ENCODE peak calls at places on chromosomes 3 and 15, in six cellular contexts. R is NCI-H1092 treated with DMSO at 0.1 percent for 48 hours, B is AG04450, Y is endothelial cell, C is CMK, H is NCI-H1417. T is an unnamed sample.

GRCh38 chr15:47504624-47505256 is 212.6 kb upstream of the SEMA6D start:
- DNase-seq in C (no peak), B (no peak), R (no peak), H (no peak), Y (no peak), T (no peak)

GRCh38 chr3:169772530-169772950 is 656 bp upstream of the MYNN start:
- DNase-seq in H (peak), Y (peak), B (no peak), C (no peak), R (peak), T (no peak)

GRCh38 chr3:148873270-148873927 is 8.3 kb downstream of the CPA3 start:
- DNase-seq in R (peak), B (no peak), C (no peak), H (no peak), Y (no peak), T (no peak)

GRCh38 chr15:81235781-81236507 is 39.3 kb downstream of the IL16 start:
- DNase-seq in Y (no peak), R (no peak), C (peak), B (peak), H (no peak), T (no peak)

GRCh38 chr3:183857863-183858262 is 26.8 kb downstream of the PARL start:
- DNase-seq in Y (no peak), C (no peak), R (no peak), H (no peak), B (no peak), T (no peak)

GRCh38 chr15:44883219-44883900 is 73.1 kb upstream of the TERB2 start:
- DNase-seq in B (no peak), H (no peak), R (no peak), Y (no peak), C (no peak), T (no peak)

GRCh38 chr3:32484437-32484836 is 18.2 kb downstream of the CMTM6 start:
- DNase-seq in R (no peak), H (no peak), C (no peak), Y (no peak), B (no peak), T (no peak)

GRCh38 chr3:129312671-129313414 is 34.2 kb downstream of the HMCES start:
- DNase-seq in Y (no peak), H (no peak), B (no peak), R (no peak), C (no peak), T (no peak)

GRCh38 chr3:110929811-110930210 is 141.8 kb upstream of the NECTIN3 start:
- DNase-seq in Y (no peak), R (no peak), C (no peak), B (no peak), H (no peak), T (no peak)

GRCh38 chr3:177589921-177590336 is 392.6 kb upstream of the TBL1XR1 start:
- DNase-seq in R (peak), H (peak), C (no peak), Y (no peak), B (peak), T (no peak)

GRCh38 chr3:191235331-191236314 is 36.6 kb downstream of the OSTN start:
- DNase-seq in C (no peak), B (no peak), Y (no peak), R (no peak), H (no peak), T (no peak)

GRCh38 chr15:91468861-91469260 is 368.8 kb downstream of the SV2B start:
- DNase-seq in Y (no peak), R (no peak), H (no peak), B (no peak), C (no peak), T (no peak)

GRCh38 chr15:77904436-77904821 is 173.1 kb downstream of the TBC1D2B start:
- DNase-seq in R (no peak), C (no peak), H (no peak), Y (no peak), B (no peak), T (no peak)

GRCh38 chr3:184336484-184337230 is 743 bp upstream of the FAM131A start:
- DNase-seq in Y (no peak), B (no peak), R (no peak), C (no peak), H (no peak), T (peak)

GRCh38 chr3:27166888-27167287 is 202.3 kb downstream of the NEK10 start:
- DNase-seq in B (peak), H (no peak), C (no peak), R (no peak), Y (no peak), T (no peak)

GRCh38 chr15:89346516-89346915 is 11.9 kb upstream of the POLG start:
- DNase-seq in H (no peak), R (no peak), Y (no peak), B (no peak), C (no peak), T (no peak)

GRCh38 chr3:55947406-55947805 is 460.3 kb upstream of the WNT5A start:
- DNase-seq in H (no peak), B (no peak), Y (no peak), C (no peak), R (no peak), T (no peak)

GRCh38 chr3:48155122-48155521 is 33.1 kb downstream of the CDC25A start:
- DNase-seq in Y (no peak), B (peak), H (peak), R (no peak), C (no peak), T (no peak)

GRCh38 chr3:82087958-82088357 is 326.5 kb upstream of the GBE1 start:
- DNase-seq in R (no peak), B (no peak), Y (no peak), H (no peak), C (no peak), T (no peak)

GRCh38 chr3:13019243-13019701 is 54.0 kb downstream of the IQSEC1 start:
- DNase-seq in C (no peak), Y (no peak), H (no peak), B (peak), R (peak), T (no peak)

GRCh38 chr3:141412936-141413354 is 44.6 kb downstream of the ZBTB38 start:
- DNase-seq in C (no peak), Y (no peak), H (no peak), B (peak), R (peak), T (no peak)

GRCh38 chr3:32432711-32433530 is 41.3 kb downstream of the CMTM7 start:
- DNase-seq in H (no peak), R (no peak), B (no peak), C (no peak), Y (no peak), T (no peak)

GRCh38 chr3:136667081-136667480 is 85.1 kb downstream of the STAG1 start:
- DNase-seq in B (no peak), C (no peak), Y (no peak), R (no peak), H (no peak), T (no peak)

GRCh38 chr15:46120713-46121112 is 485.9 kb downstream of the SQOR start:
- DNase-seq in C (no peak), B (no peak), H (no peak), R (no peak), Y (no peak), T (no peak)

GRCh38 chr3:128073807-128074206 is 21.6 kb downstream of the SEC61A1 start:
- DNase-seq in B (no peak), C (no peak), R (no peak), H (no peak), Y (no peak), T (no peak)

GRCh38 chr3:17258823-17259436 is 374.2 kb downstream of the PLCL2 start:
- DNase-seq in H (peak), B (peak), Y (peak), C (no peak), R (peak), T (peak)

GRCh38 chr3:101890716-101891115 is 41.4 kb downstream of the NFKBIZ start:
- DNase-seq in H (no peak), C (no peak), R (no peak), Y (no peak), B (peak), T (no peak)

GRCh38 chr15:59438891-59439290 is 905 bp downstream of the FAM81A start:
- DNase-seq in B (no peak), Y (no peak), H (no peak), C (no peak), R (no peak), T (no peak)

GRCh38 chr3:88113311-88114162 is 36.2 kb upstream of the C3orf38 start:
- DNase-seq in H (peak), Y (peak), B (peak), R (peak), C (no peak), T (peak)

GRCh38 chr3:126886217-126886616 is 96.7 kb upstream of the PLXNA1 start:
- DNase-seq in C (no peak), B (no peak), R (no peak), H (no peak), Y (no peak), T (no peak)

GRCh38 chr3:192068464-192069254 is 607.7 kb downstream of the PYDC2 start:
- DNase-seq in C (no peak), Y (no peak), B (no peak), R (no peak), H (no peak), T (no peak)

GRCh38 chr3:181318321-181318720 is 328.8 kb upstream of the DNAJC19 start:
- DNase-seq in H (no peak), R (no peak), C (no peak), Y (no peak), B (no peak), T (no peak)

GRCh38 chr15:73322665-73323373 is 45.9 kb downstream of the HCN4 start:
- DNase-seq in R (no peak), H (no peak), Y (no peak), B (no peak), C (no peak), T (no peak)